ENCODE peak calls at places on chromosomes 4 and X, in ten cellular contexts. K is tibial nerve; S is left ventricle myocardium inferior; W is endothelial cell; P is effector memory CD8-positive, alpha-beta T cell; T is NCI-H510A treated with DMSO at 0.1 percent for 48 hours; L is CD8-positive, alpha-beta T cell; X is ecto neural progenitor cell; U is stimulated activated CD4-positive, alpha-beta T cell treated with anti-CD3 and anti-CD28 coated beads, Interleukin-12 subunit alpha, Interleukin-12 subunit beta, amount 100 ng/mL, for 48 hours; V is tibial artery. C is an unnamed sample.

GRCh38 chr4:80103615-80104014 is 30.6 kb upstream of the ANTXR2 start:
- DNase-seq in K (no peak), S (no peak), W (no peak), P (no peak), T (no peak), L (no peak), X (no peak), U (no peak), V (no peak), C (no peak)

GRCh38 chrX:153925739-153926593 is at the start of gene ARHGAP4:
- DNase-seq in K (no peak), S (no peak), W (no peak), P (peak), T (peak), L (peak), X (no peak), U (peak), V (no peak), C (peak)

GRCh38 chrX:140664939-140665338 is 44.6 kb upstream of the LINC00632 start:
- DNase-seq in K (no peak), S (no peak), W (no peak), P (no peak), T (peak), L (no peak), X (no peak), U (no peak), V (no peak), C (no peak)

GRCh38 chr4:124227979-124228378 is 484.6 kb downstream of the ANKRD50 start:
- DNase-seq in K (no peak), S (no peak), W (no peak), P (no peak), T (no peak), L (no peak), X (no peak), U (no peak), V (no peak), C (no peak)

GRCh38 chr4:139833131-139833930 is 167.7 kb downstream of the MGST2 start:
- DNase-seq in K (no peak), S (no peak), W (no peak), P (no peak), T (peak), L (no peak), X (no peak), U (no peak), V (no peak), C (peak)

GRCh38 chr4:24477919-24478318 is 106.4 kb downstream of the DHX15 start:
- DNase-seq in K (no peak), S (peak), W (no peak), P (no peak), T (no peak), L (no peak), X (no peak), U (no peak), V (no peak), C (peak)

GRCh38 chrX:19410259-19410658 is 66.5 kb downstream of the PDHA1 start:
- DNase-seq in K (no peak), S (no peak), W (no peak), P (no peak), T (no peak), L (no peak), X (no peak), U (no peak), V (no peak), C (no peak)

GRCh38 chrX:125266153-125266660 is 53.5 kb upstream of the TEX13C start:
- DNase-seq in K (no peak), S (no peak), W (no peak), P (no peak), T (no peak), L (no peak), X (no peak), U (no peak), V (no peak), C (no peak)

GRCh38 chr4:21470531-21470930 is 478.0 kb downstream of the KCNIP4 start:
- DNase-seq in K (no peak), S (no peak), W (no peak), P (no peak), T (peak), L (no peak), X (no peak), U (no peak), V (no peak), C (no peak)

GRCh38 chrX:118239471-118239870 is 106.4 kb upstream of the WDR44 start:
- DNase-seq in K (no peak), S (peak), W (no peak), P (no peak), T (no peak), L (no peak), X (no peak), U (no peak), V (no peak), C (no peak)

GRCh38 chr4:3493720-3494492 is 30.8 kb downstream of the DOK7 start:
- DNase-seq in K (no peak), S (no peak), W (no peak), P (no peak), T (no peak), L (no peak), X (no peak), U (no peak), V (no peak), C (no peak)

GRCh38 chrX:49041683-49042529 is 1.3 kb downstream of the TFE3 start:
- DNase-seq in K (no peak), S (peak), W (no peak), P (no peak), T (peak), L (no peak), X (no peak), U (no peak), V (no peak), C (no peak)

GRCh38 chr4:4269326-4269725 is 20.6 kb downstream of the LYAR start:
- DNase-seq in K (no peak), S (no peak), W (no peak), P (peak), T (no peak), L (peak), X (no peak), U (no peak), V (no peak), C (no peak)

GRCh38 chrX:115493015-115493414 is 68.0 kb upstream of the PLS3 start:
- DNase-seq in K (no peak), S (no peak), W (no peak), P (no peak), T (no peak), L (no peak), X (no peak), U (no peak), V (no peak), C (no peak)

GRCh38 chr4:123892368-123892961 is 495.9 kb downstream of the SPRY1 start:
- DNase-seq in K (no peak), S (no peak), W (no peak), P (no peak), T (no peak), L (no peak), X (no peak), U (no peak), V (no peak), C (no peak)

GRCh38 chrX:120752431-120753128 is 122.7 kb upstream of the C1GALT1C1 start:
- DNase-seq in K (no peak), S (no peak), W (no peak), P (no peak), T (peak), L (no peak), X (no peak), U (no peak), V (no peak), C (no peak)

GRCh38 chrX:47568656-47569295 is 7.8 kb downstream of the ARAF start:
- DNase-seq in K (no peak), S (no peak), W (no peak), P (peak), T (no peak), L (no peak), X (no peak), U (no peak), V (no peak), C (peak)

GRCh38 chr4:125838924-125839323 is 524.2 kb downstream of the FAT4 start:
- DNase-seq in K (no peak), S (no peak), W (no peak), P (no peak), T (no peak), L (no peak), X (no peak), U (no peak), V (no peak), C (no peak)

GRCh38 chrX:109889289-109890006 is 113.5 kb upstream of the TMEM164 start:
- DNase-seq in K (no peak), S (no peak), W (peak), P (no peak), T (no peak), L (no peak), X (no peak), U (no peak), V (no peak), C (no peak)

GRCh38 chr4:173230077-173230476 is 61.5 kb downstream of the GALNT7 start:
- DNase-seq in K (no peak), S (no peak), W (no peak), P (no peak), T (no peak), L (no peak), X (no peak), U (no peak), V (no peak), C (no peak)

GRCh38 chr4:90889171-90889570 is 762.0 kb downstream of the CCSER1 start:
- DNase-seq in K (no peak), S (no peak), W (no peak), P (no peak), T (no peak), L (no peak), X (no peak), U (no peak), V (no peak), C (no peak)

GRCh38 chr4:85929926-85930325 is 429.9 kb downstream of the MAPK10 start:
- DNase-seq in K (no peak), S (no peak), W (peak), P (no peak), T (peak), L (no peak), X (peak), U (no peak), V (no peak), C (no peak)

GRCh38 chr4:145285928-145286327 is 105.5 kb upstream of the OTUD4 start:
- DNase-seq in K (no peak), S (no peak), W (no peak), P (no peak), T (no peak), L (no peak), X (no peak), U (no peak), V (no peak), C (no peak)

GRCh38 chrX:16839852-16840460 is 30.2 kb downstream of the RBBP7 start:
- DNase-seq in K (no peak), S (no peak), W (no peak), P (no peak), T (no peak), L (no peak), X (no peak), U (no peak), V (no peak), C (peak)

GRCh38 chr4:70583952-70584834 is 7.9 kb upstream of the AMBN start:
- DNase-seq in K (no peak), S (no peak), W (no peak), P (no peak), T (peak), L (no peak), X (no peak), U (no peak), V (no peak), C (no peak)

GRCh38 chr4:70544279-70544870 is 26.0 kb downstream of the AMTN start:
- DNase-seq in K (no peak), S (no peak), W (peak), P (no peak), T (no peak), L (no peak), X (no peak), U (no peak), V (no peak), C (no peak)

GRCh38 chrX:13569479-13570244 is at the start of gene EGFL6:
- DNase-seq in K (no peak), S (no peak), W (peak), P (no peak), T (peak), L (no peak), X (peak), U (no peak), V (no peak), C (peak)

GRCh38 chrX:353566-354535 is 32.9 kb downstream of the PPP2R3B start:
- DNase-seq in K (no peak), S (peak), W (no peak), P (no peak), T (no peak), L (no peak), X (no peak), U (no peak), V (peak), C (no peak)

GRCh38 chr4:140807491-140808257 is 51.5 kb upstream of the TBC1D9 start:
- DNase-seq in K (no peak), S (no peak), W (no peak), P (no peak), T (no peak), L (no peak), X (no peak), U (no peak), V (no peak), C (no peak)

GRCh38 chrX:626745-627509 is 3.7 kb upstream of the SHOX start:
- DNase-seq in K (no peak), S (no peak), W (no peak), P (no peak), T (no peak), L (no peak), X (no peak), U (no peak), V (no peak), C (no peak)

GRCh38 chr4:622071-622995 is 3.0 kb upstream of the PDE6B start:
- DNase-seq in K (no peak), S (no peak), W (no peak), P (no peak), T (no peak), L (no peak), X (peak), U (no peak), V (peak), C (no peak)

GRCh38 chr4:112532267-112532666 is 16.3 kb upstream of the NEUROG2 start:
- DNase-seq in K (no peak), S (no peak), W (no peak), P (no peak), T (no peak), L (no peak), X (no peak), U (no peak), V (no peak), C (no peak)